ENCODE peak calls at places on chromosome 21, in four cellular contexts. H, P, V and S are unnamed samples.

GRCh38 chr21:14119038-14119437 is 91.7 kb downstream of the LIPI start:
- DNase-seq in H (no peak), P (no peak), V (no peak), S (no peak)

GRCh38 chr21:41251961-41252642 is 64.5 kb upstream of the FAM3B start:
- DNase-seq in H (no peak), P (no peak), V (no peak), S (no peak)

GRCh38 chr21:41885341-41886024 is 6.3 kb upstream of the PRDM15 start:
- DNase-seq in H (no peak), P (no peak), V (no peak), S (no peak)

GRCh38 chr21:44791246-44791645 is 10.4 kb downstream of the UBE2G2 start:
- DNase-seq in H (no peak), P (no peak), V (no peak), S (no peak)

GRCh38 chr21:33682992-33683627 is 40.8 kb downstream of the ITSN1 start:
- DNase-seq in H (no peak), P (no peak), V (no peak), S (no peak)

GRCh38 chr21:38825269-38825668 is 19.5 kb downstream of the ETS2 start:
- DNase-seq in H (no peak), P (no peak), V (no peak), S (no peak)

GRCh38 chr21:33401617-33401967 is 1.6 kb upstream of the IFNGR2 start:
- DNase-seq in H (peak; percentile 39), P (no peak), V (no peak), S (no peak)

GRCh38 chr21:15853126-15853525 is 123.3 kb downstream of the USP25 start:
- DNase-seq in H (no peak), P (no peak), V (no peak), S (no peak)

GRCh38 chr21:43959231-43960041 is 52.7 kb upstream of the TRAPPC10 start:
- DNase-seq in H (no peak), P (no peak), V (no peak), S (no peak)

GRCh38 chr21:18522181-18522771 is 118.7 kb upstream of the TMPRSS15 start:
- DNase-seq in H (no peak), P (no peak), V (no peak), S (no peak)

GRCh38 chr21:28795251-28795650 is 197.4 kb downstream of the LTN1 start:
- DNase-seq in H (no peak), P (no peak), V (no peak), S (no peak)

GRCh38 chr21:45877821-45878469 is 103.6 kb upstream of the COL6A1 start:
- DNase-seq in H (no peak), P (no peak), V (no peak), S (no peak)

GRCh38 chr21:46550511-46550941 is 54.4 kb downstream of the S100B start:
- DNase-seq in H (no peak), P (no peak), V (no peak), S (peak; percentile 51)

GRCh38 chr21:32807717-32808380 is 36.3 kb upstream of the PAXBP1 start:
- DNase-seq in H (no peak), P (no peak), V (no peak), S (no peak)